ENCODE peak calls at places on chromosomes 2 and 18, in four cellular contexts. One of them, this sample, is unnamed.

GRCh38 chr18:46411862-46412690 is 244.9 kb downstream of the LOXHD1 start:
- DNase-seq in WERI-Rb-1: peak
- DNase-seq in MM.1S: no peak
- DNase-seq in fibroblast of pulmonary artery: no peak
- DNase-seq in this sample: no peak

GRCh38 chr2:201857326-201857725 is 51.0 kb downstream of the CDK15 start:
- DNase-seq in WERI-Rb-1: no peak
- DNase-seq in MM.1S: no peak
- DNase-seq in fibroblast of pulmonary artery: no peak
- DNase-seq in this sample: no peak

GRCh38 chr2:234444888-234445287 is 52.0 kb downstream of the ARL4C start:
- DNase-seq in WERI-Rb-1: no peak
- DNase-seq in MM.1S: no peak
- DNase-seq in fibroblast of pulmonary artery: peak
- DNase-seq in this sample: peak

GRCh38 chr18:58789856-58790255 is 74.8 kb upstream of the ZNF532 start:
- DNase-seq in WERI-Rb-1: no peak
- DNase-seq in MM.1S: no peak
- DNase-seq in fibroblast of pulmonary artery: no peak
- DNase-seq in this sample: no peak

GRCh38 chr2:18432999-18433398 is 127.5 kb downstream of the RDH14 start:
- DNase-seq in WERI-Rb-1: no peak
- DNase-seq in MM.1S: no peak
- DNase-seq in fibroblast of pulmonary artery: peak
- DNase-seq in this sample: no peak

GRCh38 chr2:26575836-26576564 is 65.2 kb downstream of the CIB4 start:
- DNase-seq in WERI-Rb-1: no peak
- DNase-seq in MM.1S: no peak
- DNase-seq in fibroblast of pulmonary artery: no peak
- DNase-seq in this sample: no peak

GRCh38 chr2:1540481-1540880 is 127.2 kb downstream of the TPO start:
- DNase-seq in WERI-Rb-1: no peak
- DNase-seq in MM.1S: no peak
- DNase-seq in fibroblast of pulmonary artery: no peak
- DNase-seq in this sample: no peak

GRCh38 chr2:127175821-127176354 is 44.2 kb downstream of the CYP27C1 start:
- DNase-seq in WERI-Rb-1: no peak
- DNase-seq in MM.1S: no peak
- DNase-seq in fibroblast of pulmonary artery: no peak
- DNase-seq in this sample: no peak

GRCh38 chr2:45669109-45669508 is 17.6 kb downstream of the PRKCE start:
- DNase-seq in WERI-Rb-1: no peak
- DNase-seq in MM.1S: no peak
- DNase-seq in fibroblast of pulmonary artery: peak
- DNase-seq in this sample: no peak

GRCh38 chr18:50749421-50749820 is 70.4 kb downstream of the MRO start:
- DNase-seq in WERI-Rb-1: no peak
- DNase-seq in MM.1S: no peak
- DNase-seq in fibroblast of pulmonary artery: no peak
- DNase-seq in this sample: no peak

GRCh38 chr2:241991236-241991635 is 121.7 kb downstream of the RTP5 start:
- DNase-seq in WERI-Rb-1: no peak
- DNase-seq in MM.1S: no peak
- DNase-seq in fibroblast of pulmonary artery: no peak
- DNase-seq in this sample: no peak

GRCh38 chr2:62998949-62999348 is 51.7 kb upstream of the OTX1 start:
- DNase-seq in WERI-Rb-1: no peak
- DNase-seq in MM.1S: no peak
- DNase-seq in fibroblast of pulmonary artery: peak
- DNase-seq in this sample: no peak

DNA sequence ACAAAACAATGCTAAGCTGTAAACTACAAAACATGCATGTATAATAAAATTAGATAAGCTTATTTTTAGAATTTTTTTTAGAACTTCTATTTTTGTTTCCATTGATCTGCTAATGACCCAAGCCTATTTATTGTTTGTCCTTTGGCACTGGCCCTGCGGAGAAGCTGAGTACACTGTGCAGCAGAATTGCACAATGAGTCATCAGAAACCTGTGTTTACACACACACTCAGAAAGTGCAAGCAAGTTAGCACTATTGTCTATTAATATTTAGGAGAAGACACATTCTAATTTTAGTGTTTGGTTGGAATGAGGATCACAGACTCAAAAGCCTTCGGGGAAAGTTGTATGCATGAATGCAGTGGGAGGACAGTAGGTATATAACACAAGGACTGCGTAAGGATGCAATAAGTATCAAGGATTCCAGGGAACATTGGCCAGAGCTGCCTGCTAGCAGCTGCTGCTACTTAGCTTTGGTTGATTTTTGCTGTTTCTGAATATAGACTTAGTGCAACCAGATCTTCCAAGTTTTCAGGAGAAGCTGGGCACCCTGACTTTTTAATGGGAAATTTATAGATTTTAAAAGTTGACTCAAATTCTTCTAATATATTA is 128.2 kb downstream of the KCNH7 start:
- DNase-seq in WERI-Rb-1: no peak
- DNase-seq in MM.1S: no peak
- DNase-seq in fibroblast of pulmonary artery: no peak
- DNase-seq in this sample: no peak
- H3K4me3 ChIP-seq in WERI-Rb-1: no peak
- H3K4me3 ChIP-seq in MM.1S: no peak
- H3K4me3 ChIP-seq in fibroblast of pulmonary artery: no peak
- H3K4me3 ChIP-seq in this sample: no peak

GRCh38 chr2:226798422-226799210 is 1.0 kb downstream of the IRS1 start:
- DNase-seq in WERI-Rb-1: no peak
- DNase-seq in MM.1S: peak
- DNase-seq in fibroblast of pulmonary artery: peak
- DNase-seq in this sample: no peak
- TF ChIP-seq CTCF in WERI-Rb-1: no peak
- TF ChIP-seq CTCF in MM.1S: peak
- TF ChIP-seq CTCF in fibroblast of pulmonary artery: peak
- TF ChIP-seq CTCF in this sample: peak

DNA sequence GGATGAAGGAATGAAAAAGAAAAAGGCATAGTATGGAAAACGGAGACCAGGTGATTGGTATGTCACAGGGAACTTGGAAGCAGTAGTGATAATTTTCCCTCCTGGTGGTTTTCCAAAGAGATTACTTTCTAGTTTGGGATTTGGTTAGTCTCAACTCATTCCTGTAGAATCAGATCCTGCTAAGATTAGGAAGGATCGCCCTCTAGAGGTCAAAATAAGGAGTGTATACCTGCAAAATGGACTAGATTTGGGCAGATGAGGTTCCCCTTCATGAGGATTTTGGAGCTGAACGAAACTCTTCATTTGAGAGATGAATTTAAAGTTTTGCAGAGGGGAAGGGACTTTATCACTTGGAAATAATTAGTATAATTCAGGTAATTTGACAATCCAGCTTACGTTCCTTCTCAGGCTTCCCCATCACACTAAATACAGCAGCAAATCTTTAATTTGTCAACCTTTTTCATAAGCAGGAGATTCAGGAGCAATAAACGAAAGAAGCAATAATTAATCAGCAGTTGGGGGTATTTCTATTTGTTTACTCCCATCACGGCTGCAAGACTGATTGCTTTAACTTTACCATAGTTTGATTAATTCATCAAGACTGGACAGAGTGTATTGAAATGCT is 65.2 kb downstream of the CCDC195 start:
- DNase-seq in WERI-Rb-1: no peak
- DNase-seq in MM.1S: peak
- DNase-seq in fibroblast of pulmonary artery: peak
- DNase-seq in this sample: peak
- H3K4me3 ChIP-seq in WERI-Rb-1: no peak
- H3K4me3 ChIP-seq in MM.1S: no peak
- H3K4me3 ChIP-seq in fibroblast of pulmonary artery: no peak
- H3K4me3 ChIP-seq in this sample: no peak

GRCh38 chr2:160045703-160046210 is 16.7 kb downstream of the PLA2R1 start:
- DNase-seq in WERI-Rb-1: no peak
- DNase-seq in MM.1S: no peak
- DNase-seq in fibroblast of pulmonary artery: no peak
- DNase-seq in this sample: no peak

GRCh38 chr2:160041091-160041490 is 21.3 kb downstream of the PLA2R1 start:
- DNase-seq in WERI-Rb-1: no peak
- DNase-seq in MM.1S: no peak
- DNase-seq in fibroblast of pulmonary artery: no peak
- DNase-seq in this sample: no peak

GRCh38 chr2:160043265-160043664 is 19.1 kb downstream of the PLA2R1 start:
- DNase-seq in WERI-Rb-1: no peak
- DNase-seq in MM.1S: no peak
- DNase-seq in fibroblast of pulmonary artery: no peak
- DNase-seq in this sample: no peak

GRCh38 chr2:160042054-160042453 is 20.4 kb downstream of the PLA2R1 start:
- DNase-seq in WERI-Rb-1: no peak
- DNase-seq in MM.1S: peak
- DNase-seq in fibroblast of pulmonary artery: no peak
- DNase-seq in this sample: no peak

GRCh38 chr2:160044728-160045127 is 17.7 kb downstream of the PLA2R1 start:
- DNase-seq in WERI-Rb-1: no peak
- DNase-seq in MM.1S: no peak
- DNase-seq in fibroblast of pulmonary artery: no peak
- DNase-seq in this sample: no peak
- TF ChIP-seq CTCF in WERI-Rb-1: no peak
- TF ChIP-seq CTCF in MM.1S: no peak
- TF ChIP-seq CTCF in fibroblast of pulmonary artery: no peak
- TF ChIP-seq CTCF in this sample: no peak

GRCh38 chr2:226971770-226972169 is 135.9 kb downstream of the RHBDD1 start:
- DNase-seq in WERI-Rb-1: no peak
- DNase-seq in MM.1S: peak
- DNase-seq in fibroblast of pulmonary artery: no peak
- DNase-seq in this sample: no peak

GRCh38 chr2:226971029-226971584 is 135.3 kb downstream of the RHBDD1 start:
- DNase-seq in WERI-Rb-1: no peak
- DNase-seq in MM.1S: peak
- DNase-seq in fibroblast of pulmonary artery: no peak
- DNase-seq in this sample: no peak

GRCh38 chr2:226969412-226969811 is 133.6 kb downstream of the RHBDD1 start:
- DNase-seq in WERI-Rb-1: no peak
- DNase-seq in MM.1S: no peak
- DNase-seq in fibroblast of pulmonary artery: no peak
- DNase-seq in this sample: peak

GRCh38 chr2:226973821-226974220 is 138.0 kb downstream of the RHBDD1 start:
- DNase-seq in WERI-Rb-1: no peak
- DNase-seq in MM.1S: no peak
- DNase-seq in fibroblast of pulmonary artery: no peak
- DNase-seq in this sample: no peak

GRCh38 chr2:226970362-226970761 is 134.5 kb downstream of the RHBDD1 start:
- DNase-seq in WERI-Rb-1: no peak
- DNase-seq in MM.1S: peak
- DNase-seq in fibroblast of pulmonary artery: no peak
- DNase-seq in this sample: no peak
- H3K4me3 ChIP-seq in WERI-Rb-1: no peak
- H3K4me3 ChIP-seq in MM.1S: peak
- H3K4me3 ChIP-seq in fibroblast of pulmonary artery: no peak
- H3K4me3 ChIP-seq in this sample: no peak

GRCh38 chr18:23605941-23606340 is 19.6 kb upstream of the NPC1 start:
- DNase-seq in WERI-Rb-1: no peak
- DNase-seq in MM.1S: no peak
- DNase-seq in fibroblast of pulmonary artery: no peak
- DNase-seq in this sample: no peak

GRCh38 chr18:23614891-23615290 is 28.6 kb upstream of the NPC1 start:
- DNase-seq in WERI-Rb-1: no peak
- DNase-seq in MM.1S: no peak
- DNase-seq in fibroblast of pulmonary artery: no peak
- DNase-seq in this sample: no peak

GRCh38 chr18:23612434-23613090 is 26.3 kb upstream of the NPC1 start:
- DNase-seq in WERI-Rb-1: no peak
- DNase-seq in MM.1S: no peak
- DNase-seq in fibroblast of pulmonary artery: no peak
- DNase-seq in this sample: no peak

GRCh38 chr18:23614413-23614812 is 28.1 kb upstream of the NPC1 start:
- DNase-seq in WERI-Rb-1: no peak
- DNase-seq in MM.1S: no peak
- DNase-seq in fibroblast of pulmonary artery: no peak
- DNase-seq in this sample: no peak

DNA sequence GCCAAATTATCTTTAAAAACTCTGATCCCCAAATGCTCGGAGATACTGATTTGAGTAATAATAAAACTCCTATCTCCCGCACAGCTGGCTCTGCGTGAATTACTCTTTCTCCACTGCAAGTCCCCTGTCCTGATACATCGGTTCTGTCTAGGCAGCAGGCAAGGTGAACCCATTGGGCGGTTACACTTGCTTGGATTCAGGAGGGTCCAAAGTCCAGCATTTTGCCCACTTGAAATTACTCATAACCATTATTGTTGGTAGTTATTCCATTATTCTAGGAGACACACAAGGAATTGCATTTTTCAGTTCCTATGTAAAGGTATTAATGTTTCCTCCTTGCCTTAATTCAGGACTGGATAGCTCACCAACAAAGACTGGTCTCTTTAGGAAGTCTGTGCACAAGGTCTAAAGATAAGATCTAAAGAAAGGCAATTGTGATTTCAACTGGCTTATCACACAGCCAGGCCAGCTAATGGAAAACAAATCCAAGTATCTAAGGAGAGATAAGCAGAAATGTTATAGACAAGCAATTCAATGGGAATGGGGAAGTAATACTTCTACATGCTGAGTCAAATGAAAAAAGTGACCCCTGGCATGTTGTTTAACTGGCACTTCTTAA is 23.2 kb upstream of the NPC1 start:
- DNase-seq in WERI-Rb-1: no peak
- DNase-seq in MM.1S: no peak
- DNase-seq in fibroblast of pulmonary artery: no peak
- DNase-seq in this sample: no peak
- TF ChIP-seq CTCF in WERI-Rb-1: no peak
- TF ChIP-seq CTCF in MM.1S: no peak
- TF ChIP-seq CTCF in fibroblast of pulmonary artery: no peak
- TF ChIP-seq CTCF in this sample: no peak

This sample was measured in AG04449.